ENCODE peak calls at places on chromosome 14, in eight cellular contexts. One of them, this sample, is unnamed.

GRCh38 chr14:61540931-61541330 is 154.4 kb upstream of the HIF1A start:
- DNase-seq in pancreas: no peak
- DNase-seq in mucosa of descending colon: no peak
- DNase-seq in tibial artery: no peak
- DNase-seq in body of pancreas: no peak
- DNase-seq in IMR-90: no peak
- DNase-seq in NT2/D1: no peak
- DNase-seq in uterus: no peak
- DNase-seq in this sample: no peak

GRCh38 chr14:76782885-76783566 is 21.8 kb downstream of the VASH1 start:
- DNase-seq in pancreas: no peak
- DNase-seq in mucosa of descending colon: no peak
- DNase-seq in tibial artery: no peak
- DNase-seq in body of pancreas: no peak
- DNase-seq in IMR-90: no peak
- DNase-seq in NT2/D1: no peak
- DNase-seq in uterus: no peak
- DNase-seq in this sample: no peak

GRCh38 chr14:99751539-99752485 is 41.4 kb upstream of the EML1 start:
- DNase-seq in pancreas: no peak
- DNase-seq in mucosa of descending colon: no peak
- DNase-seq in tibial artery: no peak
- DNase-seq in body of pancreas: no peak
- DNase-seq in IMR-90: peak; percentile 69
- DNase-seq in NT2/D1: no peak
- DNase-seq in uterus: no peak
- DNase-seq in this sample: no peak

GRCh38 chr14:75833326-75834020 is 148.3 kb downstream of the TGFB3 start:
- DNase-seq in pancreas: no peak
- DNase-seq in mucosa of descending colon: no peak
- DNase-seq in tibial artery: no peak
- DNase-seq in body of pancreas: no peak
- DNase-seq in IMR-90: no peak
- DNase-seq in NT2/D1: no peak
- DNase-seq in uterus: no peak
- DNase-seq in this sample: no peak

GRCh38 chr14:29740491-29740890 is 187.2 kb downstream of the PRKD1 start:
- DNase-seq in pancreas: no peak
- DNase-seq in mucosa of descending colon: no peak
- DNase-seq in tibial artery: no peak
- DNase-seq in body of pancreas: no peak
- DNase-seq in IMR-90: no peak
- DNase-seq in NT2/D1: no peak
- DNase-seq in uterus: no peak
- DNase-seq in this sample: no peak

GRCh38 chr14:89185919-89186849 is 230.8 kb downstream of the FOXN3 start:
- DNase-seq in pancreas: no peak
- DNase-seq in mucosa of descending colon: no peak
- DNase-seq in tibial artery: no peak
- DNase-seq in body of pancreas: no peak
- DNase-seq in IMR-90: peak; percentile 88
- DNase-seq in NT2/D1: no peak
- DNase-seq in uterus: peak; percentile 32
- DNase-seq in this sample: no peak

GRCh38 chr14:104436741-104437701 is 142.5 kb upstream of the C14orf180 start:
- DNase-seq in pancreas: peak; percentile 50
- DNase-seq in mucosa of descending colon: no peak
- DNase-seq in tibial artery: peak; percentile 62
- DNase-seq in body of pancreas: peak; percentile 77
- DNase-seq in IMR-90: no peak
- DNase-seq in NT2/D1: peak; percentile 11
- DNase-seq in uterus: no peak
- DNase-seq in this sample: no peak

GRCh38 chr14:34439090-34439489 is 22.9 kb downstream of the SPTSSA start:
- DNase-seq in pancreas: no peak
- DNase-seq in mucosa of descending colon: no peak
- DNase-seq in tibial artery: no peak
- DNase-seq in body of pancreas: no peak
- DNase-seq in IMR-90: no peak
- DNase-seq in NT2/D1: no peak
- DNase-seq in uterus: no peak
- DNase-seq in this sample: no peak

GRCh38 chr14:103109789-103110415 is 13.4 kb upstream of the TNFAIP2 start:
- DNase-seq in pancreas: no peak
- DNase-seq in mucosa of descending colon: peak; percentile 50
- DNase-seq in tibial artery: no peak
- DNase-seq in body of pancreas: peak; percentile 52
- DNase-seq in IMR-90: peak; percentile 90
- DNase-seq in NT2/D1: no peak
- DNase-seq in uterus: peak; percentile 73
- DNase-seq in this sample: no peak

GRCh38 chr14:52005625-52006024 is 16.3 kb downstream of the RTRAF start:
- DNase-seq in pancreas: no peak
- DNase-seq in mucosa of descending colon: no peak
- DNase-seq in tibial artery: no peak
- DNase-seq in body of pancreas: no peak
- DNase-seq in IMR-90: no peak
- DNase-seq in NT2/D1: no peak
- DNase-seq in uterus: no peak
- DNase-seq in this sample: no peak

GRCh38 chr14:99819514-99819913 is 26.3 kb downstream of the EML1 start:
- DNase-seq in pancreas: no peak
- DNase-seq in mucosa of descending colon: no peak
- DNase-seq in tibial artery: no peak
- DNase-seq in body of pancreas: no peak
- DNase-seq in IMR-90: no peak
- DNase-seq in NT2/D1: no peak
- DNase-seq in uterus: peak; percentile 36
- DNase-seq in this sample: no peak

GRCh38 chr14:106691601-106692291 is 1165.4 kb downstream of the TMEM121 start:
- DNase-seq in pancreas: peak; percentile 59
- DNase-seq in mucosa of descending colon: peak; percentile 40
- DNase-seq in tibial artery: no peak
- DNase-seq in body of pancreas: peak; percentile 16
- DNase-seq in IMR-90: no peak
- DNase-seq in NT2/D1: no peak
- DNase-seq in uterus: no peak
- DNase-seq in this sample: no peak

GRCh38 chr14:47678157-47678556 is 2.8 kb upstream of the MDGA2 start:
- DNase-seq in pancreas: no peak
- DNase-seq in mucosa of descending colon: no peak
- DNase-seq in tibial artery: no peak
- DNase-seq in body of pancreas: no peak
- DNase-seq in IMR-90: no peak
- DNase-seq in NT2/D1: no peak
- DNase-seq in uterus: no peak
- DNase-seq in this sample: no peak

GRCh38 chr14:82642425-82642824 is 1108.8 kb upstream of the SEL1L start:
- DNase-seq in pancreas: no peak
- DNase-seq in mucosa of descending colon: peak; percentile 5
- DNase-seq in tibial artery: no peak
- DNase-seq in body of pancreas: peak; percentile 30
- DNase-seq in IMR-90: no peak
- DNase-seq in NT2/D1: peak; percentile 32
- DNase-seq in uterus: no peak
- DNase-seq in this sample: no peak

GRCh38 chr14:46574236-46574970 is 77.2 kb downstream of the RPL10L start:
- DNase-seq in pancreas: no peak
- DNase-seq in mucosa of descending colon: no peak
- DNase-seq in tibial artery: no peak
- DNase-seq in body of pancreas: no peak
- DNase-seq in IMR-90: no peak
- DNase-seq in NT2/D1: no peak
- DNase-seq in uterus: no peak
- DNase-seq in this sample: no peak

GRCh38 chr14:21109377-21110260 is 8.8 kb downstream of the TMEM253 start:
- DNase-seq in pancreas: no peak
- DNase-seq in mucosa of descending colon: no peak
- DNase-seq in tibial artery: no peak
- DNase-seq in body of pancreas: no peak
- DNase-seq in IMR-90: no peak
- DNase-seq in NT2/D1: no peak
- DNase-seq in uterus: no peak
- DNase-seq in this sample: no peak

GRCh38 chr14:60396718-60397343 is 89.0 kb downstream of the C14orf39 start:
- DNase-seq in pancreas: no peak
- DNase-seq in mucosa of descending colon: no peak
- DNase-seq in tibial artery: no peak
- DNase-seq in body of pancreas: no peak
- DNase-seq in IMR-90: peak; percentile 1
- DNase-seq in NT2/D1: no peak
- DNase-seq in uterus: no peak
- DNase-seq in this sample: no peak

DNA sequence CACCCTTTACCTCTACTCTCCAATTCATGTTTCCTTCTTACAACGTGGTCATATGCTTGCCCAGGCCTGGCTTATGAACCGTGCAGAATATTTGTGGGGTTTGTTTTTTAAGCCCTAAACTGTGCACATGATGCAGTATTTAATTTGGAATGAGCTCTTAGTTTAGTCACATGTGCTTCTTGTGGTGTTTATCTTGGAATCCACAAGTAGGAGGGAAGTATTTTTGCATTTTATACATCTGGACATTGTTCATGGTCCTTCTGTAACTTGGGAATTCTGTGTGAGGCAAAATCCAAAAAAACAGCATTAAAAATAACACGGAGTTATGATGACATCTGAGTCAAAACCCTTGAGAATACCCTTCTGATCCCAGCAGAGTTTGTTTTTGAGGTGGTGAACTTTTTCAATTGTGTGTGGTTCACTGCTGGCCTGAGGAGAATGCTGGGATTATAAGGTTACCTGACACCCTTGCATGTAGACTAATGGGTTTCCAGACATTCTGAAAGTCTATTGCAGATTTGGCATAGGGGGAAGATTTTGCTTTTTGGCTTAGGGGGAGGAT is 121.4 kb downstream of the RAD51B start:
- DNase-seq in pancreas: no peak
- DNase-seq in mucosa of descending colon: no peak
- DNase-seq in tibial artery: peak; percentile 71
- DNase-seq in body of pancreas: no peak
- DNase-seq in IMR-90: peak; percentile 83
- DNase-seq in NT2/D1: no peak
- DNase-seq in uterus: no peak
- DNase-seq in this sample: peak; percentile 14
- H3K4me1 ChIP-seq in pancreas: peaks cover 26% of the 10 kb centered on the region
- H3K4me1 ChIP-seq in mucosa of descending colon: peaks cover 16% of the 10 kb centered on the region
- H3K4me1 ChIP-seq in tibial artery: peaks cover 8% of the 10 kb centered on the region
- H3K4me1 ChIP-seq in body of pancreas: peaks cover 41% of the 10 kb centered on the region
- H3K4me1 ChIP-seq in IMR-90: peaks cover 17% of the 10 kb centered on the region
- H3K4me1 ChIP-seq in NT2/D1: no peaks in the 10 kb centered on the region
- H3K4me1 ChIP-seq in uterus: peaks cover 4% of the 10 kb centered on the region
- H3K4me1 ChIP-seq in this sample: peaks cover 9% of the 10 kb centered on the region

GRCh38 chr14:73237219-73237785 is at the start of gene PAPLN:
- DNase-seq in pancreas: no peak
- DNase-seq in mucosa of descending colon: peak; percentile 56
- DNase-seq in tibial artery: no peak
- DNase-seq in body of pancreas: peak; percentile 44
- DNase-seq in IMR-90: no peak
- DNase-seq in NT2/D1: no peak
- DNase-seq in uterus: no peak
- DNase-seq in this sample: no peak

GRCh38 chr14:73238941-73239340 is 1.6 kb downstream of the PAPLN start:
- DNase-seq in pancreas: no peak
- DNase-seq in mucosa of descending colon: no peak
- DNase-seq in tibial artery: no peak
- DNase-seq in body of pancreas: no peak
- DNase-seq in IMR-90: no peak
- DNase-seq in NT2/D1: no peak
- DNase-seq in uterus: no peak
- DNase-seq in this sample: no peak

GRCh38 chr14:73236752-73237218 is 521 bp upstream of the PAPLN start:
- DNase-seq in pancreas: no peak
- DNase-seq in mucosa of descending colon: no peak
- DNase-seq in tibial artery: no peak
- DNase-seq in body of pancreas: no peak
- DNase-seq in IMR-90: no peak
- DNase-seq in NT2/D1: no peak
- DNase-seq in uterus: no peak
- DNase-seq in this sample: no peak

GRCh38 chr14:73238262-73238852 is 1.1 kb downstream of the PAPLN start:
- DNase-seq in pancreas: no peak
- DNase-seq in mucosa of descending colon: no peak
- DNase-seq in tibial artery: no peak
- DNase-seq in body of pancreas: no peak
- DNase-seq in IMR-90: peak; percentile 73
- DNase-seq in NT2/D1: no peak
- DNase-seq in uterus: no peak
- DNase-seq in this sample: no peak

GRCh38 chr14:73237786-73238261 is 518 bp downstream of the PAPLN start:
- DNase-seq in pancreas: no peak
- DNase-seq in mucosa of descending colon: no peak
- DNase-seq in tibial artery: no peak
- DNase-seq in body of pancreas: no peak
- DNase-seq in IMR-90: no peak
- DNase-seq in NT2/D1: no peak
- DNase-seq in uterus: no peak
- DNase-seq in this sample: no peak
- H3K4me1 ChIP-seq in pancreas: peaks cover 10% of the 10 kb centered on the region
- H3K4me1 ChIP-seq in mucosa of descending colon: peaks cover 24% of the 10 kb centered on the region
- H3K4me1 ChIP-seq in tibial artery: no peaks in the 10 kb centered on the region
- H3K4me1 ChIP-seq in body of pancreas: peaks cover 29% of the 10 kb centered on the region
- H3K4me1 ChIP-seq in IMR-90: peaks cover 23% of the 10 kb centered on the region
- H3K4me1 ChIP-seq in NT2/D1: peaks cover 32% of the 10 kb centered on the region
- H3K4me1 ChIP-seq in uterus: peaks cover 15% of the 10 kb centered on the region
- H3K4me1 ChIP-seq in this sample: peaks cover 39% of the 10 kb centered on the region

DNA sequence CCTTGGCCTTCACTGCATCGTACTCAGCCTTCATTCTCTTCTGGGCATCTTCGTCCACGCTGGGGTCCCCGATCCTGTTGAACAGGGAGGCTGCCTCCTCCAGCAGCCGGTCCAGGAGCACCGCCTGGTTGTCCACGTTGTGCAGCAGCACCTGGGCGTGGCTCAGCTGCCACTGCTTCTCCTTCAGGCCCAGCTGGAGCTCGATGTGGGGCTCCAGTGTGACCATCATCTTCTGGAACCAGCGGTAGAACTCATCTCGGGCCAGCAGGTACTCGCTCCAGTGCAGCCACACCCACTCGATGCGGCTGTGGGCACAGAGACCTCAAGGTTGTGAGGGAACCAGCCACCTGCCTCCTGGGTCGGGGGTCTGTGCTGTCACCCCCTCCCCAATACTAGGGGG is 50.5 kb downstream of the SYNE3 start:
- DNase-seq in pancreas: no peak
- DNase-seq in mucosa of descending colon: no peak
- DNase-seq in tibial artery: no peak
- DNase-seq in body of pancreas: no peak
- DNase-seq in IMR-90: no peak
- DNase-seq in NT2/D1: no peak
- DNase-seq in uterus: no peak
- DNase-seq in this sample: no peak
- H3K4me1 ChIP-seq in pancreas: no peaks in the 10 kb centered on the region
- H3K4me1 ChIP-seq in mucosa of descending colon: peaks cover 37% of the 10 kb centered on the region
- H3K4me1 ChIP-seq in tibial artery: no peaks in the 10 kb centered on the region
- H3K4me1 ChIP-seq in body of pancreas: peaks cover 4% of the 10 kb centered on the region
- H3K4me1 ChIP-seq in IMR-90: peaks cover 5% of the 10 kb centered on the region
- H3K4me1 ChIP-seq in NT2/D1: peaks cover 4% of the 10 kb centered on the region
- H3K4me1 ChIP-seq in uterus: peaks cover 3% of the 10 kb centered on the region
- H3K4me1 ChIP-seq in this sample: peaks cover 6% of the 10 kb centered on the region

DNA sequence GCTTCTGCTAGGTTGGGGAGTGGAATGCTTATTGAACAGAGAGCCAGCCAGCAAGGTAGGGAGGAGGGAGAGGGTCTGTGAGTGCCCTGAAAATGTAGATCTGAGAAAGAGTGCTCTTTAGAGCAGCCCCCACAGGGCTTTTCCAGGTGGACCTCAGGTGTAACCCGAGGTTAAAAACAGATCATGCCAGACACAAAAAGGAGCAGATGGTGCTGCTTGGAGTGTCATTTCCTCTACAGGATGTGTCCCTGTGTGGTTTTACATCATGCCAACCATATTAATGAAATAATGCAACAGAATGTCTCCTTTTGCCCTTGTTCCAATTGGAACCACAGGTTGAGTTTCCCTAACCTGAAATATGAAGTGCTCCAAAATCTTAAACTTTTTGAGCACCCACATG is 6.4 kb downstream of the SUSD6 start:
- DNase-seq in pancreas: no peak
- DNase-seq in mucosa of descending colon: no peak
- DNase-seq in tibial artery: no peak
- DNase-seq in body of pancreas: no peak
- DNase-seq in IMR-90: no peak
- DNase-seq in NT2/D1: no peak
- DNase-seq in uterus: no peak
- DNase-seq in this sample: no peak
- H3K4me1 ChIP-seq in pancreas: peaks cover 28% of the 10 kb centered on the region
- H3K4me1 ChIP-seq in mucosa of descending colon: peaks cover 48% of the 10 kb centered on the region
- H3K4me1 ChIP-seq in tibial artery: no peaks in the 10 kb centered on the region
- H3K4me1 ChIP-seq in body of pancreas: peaks cover 98% of the 10 kb centered on the region
- H3K4me1 ChIP-seq in IMR-90: peaks cover 25% of the 10 kb centered on the region
- H3K4me1 ChIP-seq in NT2/D1: no peaks in the 10 kb centered on the region
- H3K4me1 ChIP-seq in uterus: peaks cover 14% of the 10 kb centered on the region
- H3K4me1 ChIP-seq in this sample: peaks cover 14% of the 10 kb centered on the region